ENCODE peak calls at places on chromosomes 3 and 15, in nine cellular contexts. P, U, G, T, J, H, M, D and K are unnamed samples.

GRCh38 chr3:28606283-28606682 is 257.7 kb upstream of the AZI2 start:
- DNase-seq in H (no peak), J (no peak), M (no peak), D (no peak), T (no peak), P (no peak), U (no peak), G (no peak), K (no peak)

GRCh38 chr3:151316267-151316991 is at the start of gene GPR87:
- DNase-seq in H (peak), T (no peak), J (no peak), U (no peak), G (no peak), P (no peak), D (no peak), M (no peak), K (no peak)

GRCh38 chr3:58258392-58259040 is 20.9 kb downstream of the ABHD6 start:
- DNase-seq in T (no peak), P (no peak), J (no peak), U (no peak), G (no peak), H (no peak), M (no peak), D (no peak), K (no peak)

GRCh38 chr3:58526124-58526957 is 10.6 kb downstream of the ACOX2 start:
- DNase-seq in H (peak), M (no peak), J (no peak), T (no peak), U (no peak), P (no peak), G (no peak), D (peak), K (no peak)

GRCh38 chr3:123072152-123072551 is 5.3 kb downstream of the PDIA5 start:
- DNase-seq in D (peak), P (peak), H (no peak), M (no peak), G (no peak), U (no peak), J (no peak), T (no peak), K (no peak)

GRCh38 chr3:41430886-41431285 is 231.6 kb downstream of the CTNNB1 start:
- DNase-seq in P (no peak), U (no peak), H (no peak), J (no peak), M (no peak), T (no peak), G (no peak), D (no peak), K (no peak)

GRCh38 chr3:177906573-177907229 is 629.5 kb upstream of the KCNMB2 start:
- DNase-seq in D (no peak), P (no peak), G (no peak), T (no peak), U (no peak), H (peak), M (no peak), J (no peak), K (no peak)

GRCh38 chr3:28301607-28302158 is 46.8 kb upstream of the ZCWPW2 start:
- DNase-seq in H (peak), D (no peak), P (no peak), U (no peak), J (no peak), T (no peak), M (no peak), G (no peak), K (no peak)

GRCh38 chr3:134603480-134603879 is 47.3 kb downstream of the KY start:
- DNase-seq in M (no peak), H (no peak), U (no peak), G (no peak), J (no peak), T (no peak), P (no peak), D (no peak), K (no peak)

GRCh38 chr3:8931342-8931741 is 31.9 kb downstream of the RAD18 start:
- DNase-seq in D (no peak), H (no peak), M (no peak), G (no peak), T (no peak), J (no peak), P (no peak), U (no peak), K (no peak)

GRCh38 chr3:146464005-146464595 is 5.3 kb downstream of the PLSCR2 start:
- DNase-seq in H (peak), T (no peak), G (no peak), M (no peak), P (no peak), U (no peak), D (no peak), J (no peak), K (no peak)

GRCh38 chr15:74951006-74951405 is 5.6 kb downstream of the RPP25 start:
- DNase-seq in P (no peak), D (no peak), H (no peak), T (no peak), J (no peak), U (no peak), M (no peak), G (no peak), K (no peak)

GRCh38 chr15:73050561-73051297 is 1.5 kb upstream of the NEO1 start:
- DNase-seq in U (no peak), T (no peak), H (peak), D (no peak), M (no peak), G (no peak), P (no peak), J (no peak), K (no peak)

GRCh38 chr3:141710888-141711616 is 27.0 kb upstream of the RNF7 start:
- DNase-seq in G (no peak), T (no peak), P (no peak), M (no peak), U (peak), D (no peak), H (peak), J (no peak), K (no peak)

GRCh38 chr3:37962906-37963486 is 27.6 kb upstream of the VILL start:
- DNase-seq in G (no peak), T (no peak), H (peak), D (no peak), J (no peak), P (no peak), M (no peak), U (no peak), K (no peak)

GRCh38 chr15:94229591-94230365 is 1.6 kb upstream of the MCTP2 start:
- DNase-seq in J (peak), U (no peak), D (no peak), P (no peak), M (peak), H (no peak), T (no peak), G (no peak), K (no peak)

GRCh38 chr15:42804739-42805138 is 67.8 kb upstream of the CDAN1 start:
- DNase-seq in P (no peak), U (no peak), H (no peak), G (no peak), M (no peak), T (no peak), J (no peak), D (no peak), K (no peak)

GRCh38 chr15:69820819-69821218 is 276.9 kb downstream of the TLE3 start:
- DNase-seq in D (no peak), G (no peak), J (no peak), T (no peak), M (no peak), H (no peak), U (no peak), P (no peak), K (peak)

GRCh38 chr3:193774916-193775285 is 181.9 kb downstream of the OPA1 start:
- DNase-seq in T (no peak), P (no peak), U (no peak), G (no peak), M (no peak), D (no peak), J (no peak), H (no peak), K (no peak)

GRCh38 chr15:99729920-99730319 is 3.3 kb downstream of the LYSMD4 start:
- DNase-seq in T (no peak), U (peak), J (peak), M (no peak), G (no peak), P (peak), D (peak), H (peak), K (no peak)

GRCh38 chr3:136042608-136043221 is 77.2 kb downstream of the PPP2R3A start:
- DNase-seq in G (no peak), U (no peak), J (no peak), M (peak), T (no peak), D (peak), P (no peak), H (peak), K (no peak)

GRCh38 chr15:53982281-53982680 is 4.0 kb downstream of the UNC13C start:
- DNase-seq in J (no peak), P (no peak), G (no peak), D (no peak), T (no peak), U (no peak), H (no peak), M (no peak), K (no peak)

GRCh38 chr3:14175383-14176037 is 2.9 kb downstream of the XPC start:
- DNase-seq in G (no peak), M (peak), H (peak), U (no peak), T (no peak), J (no peak), P (no peak), D (no peak), K (no peak)

GRCh38 chr15:60917469-60918130 is 311.5 kb downstream of the RORA start:
- DNase-seq in P (peak), J (peak), M (no peak), T (peak), G (no peak), U (peak), H (peak), D (peak), K (no peak)

GRCh38 chr15:72153269-72153668 is 35.1 kb downstream of the SENP8 start:
- DNase-seq in P (no peak), G (no peak), U (no peak), M (no peak), D (no peak), J (no peak), T (no peak), H (no peak), K (no peak)

GRCh38 chr3:71724584-71725278 is 471 bp downstream of the EIF4E3 start:
- DNase-seq in U (peak), T (peak), H (no peak), D (peak), G (no peak), J (peak), M (peak), P (peak), K (peak)

DNA sequence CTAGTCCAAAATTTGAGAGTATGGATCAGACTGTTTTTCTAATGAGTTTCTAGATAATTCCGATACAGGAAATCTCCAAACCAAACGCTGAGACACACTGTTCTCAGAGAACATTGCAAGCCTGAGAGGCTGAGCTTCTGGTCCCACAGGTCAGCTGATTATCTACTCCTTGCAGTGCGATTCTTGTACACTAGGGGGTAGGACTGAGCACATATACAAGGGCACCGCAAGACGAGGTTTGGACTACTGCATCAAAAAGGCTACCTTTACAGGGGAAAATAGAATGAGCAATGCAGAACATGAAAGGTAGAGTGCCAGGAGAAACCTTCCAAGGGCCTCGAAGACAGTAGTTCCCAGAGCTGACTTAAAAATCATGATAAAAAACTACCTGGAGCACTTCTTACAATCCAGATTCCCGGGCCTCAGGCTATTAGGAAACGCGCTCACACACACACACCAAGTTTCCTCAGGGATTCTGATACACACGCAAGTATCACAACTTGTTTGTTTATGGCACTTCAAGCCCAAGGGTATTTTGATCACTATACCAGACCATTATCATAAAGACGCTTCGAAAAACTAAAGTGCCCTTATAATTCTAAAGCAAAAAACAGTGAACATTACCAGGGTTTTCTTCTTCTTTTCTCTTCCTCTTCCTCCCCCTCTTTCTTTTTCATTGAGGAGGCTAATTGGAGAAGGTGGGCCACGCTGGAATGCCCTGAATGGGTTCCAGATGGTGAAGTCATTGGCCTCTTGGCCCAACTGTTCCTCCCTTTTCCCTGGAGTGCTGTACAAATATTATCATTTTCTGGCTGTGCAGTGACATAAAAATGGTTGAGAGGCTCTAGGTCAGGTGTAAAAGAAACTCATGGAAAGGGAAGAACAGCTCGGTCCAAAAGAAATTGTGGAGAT is 61.8 kb downstream of the SLC12A8 start:
- DNase-seq in H (peak), G (no peak), T (peak), J (peak), P (peak), D (peak), M (peak), U (no peak), K (no peak)
- TF ChIP-seq CTCF in H (peak), G (peak), T (peak), J (peak), P (peak), D (peak), M (peak), U (no peak), K (peak)

DNA sequence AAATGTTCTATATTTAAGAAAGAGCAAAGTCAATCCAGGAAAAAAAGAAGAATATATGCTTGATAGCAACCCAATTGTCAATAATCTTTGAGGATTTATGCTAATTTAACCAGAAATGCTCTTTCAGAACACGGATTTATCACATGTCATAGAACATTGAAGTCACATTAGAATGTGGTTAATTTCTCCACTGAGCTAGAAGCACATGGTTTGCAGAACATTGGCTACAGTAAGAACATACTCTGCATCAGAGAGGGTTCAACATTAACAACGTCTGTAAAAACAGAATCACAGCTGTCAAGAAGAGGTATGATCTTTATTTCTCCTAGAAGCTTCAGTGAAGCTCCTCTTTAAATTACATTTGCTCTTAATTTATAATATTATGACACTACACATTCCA is 619.8 kb upstream of the AGTR1 start:
- DNase-seq in P (no peak), D (no peak), G (no peak), T (no peak), M (no peak), U (no peak), H (no peak), J (no peak), K (no peak)
- TF ChIP-seq CTCF in P (no peak), D (no peak), G (no peak), T (no peak), M (no peak), U (no peak), H (no peak), J (no peak), K (no peak)

GRCh38 chr15:79195802-79196201 is 86.7 kb upstream of the ANKRD34C start:
- DNase-seq in J (peak), M (no peak), D (no peak), P (no peak), G (no peak), U (no peak), H (no peak), T (no peak), K (no peak)
- TF ChIP-seq CTCF in J (no peak), M (no peak), D (no peak), P (no peak), G (peak), U (no peak), H (peak), T (no peak), K (peak)

GRCh38 chr3:128133273-128133883 is 9.8 kb upstream of the RUVBL1 start:
- DNase-seq in D (peak), U (no peak), P (no peak), T (peak), M (no peak), J (peak), H (peak), G (no peak), K (peak)
- TF ChIP-seq CTCF in D (peak), U (no peak), P (peak), T (peak), M (peak), J (peak), H (peak), G (peak), K (peak)

GRCh38 chr3:12180218-12180617 is 21.5 kb upstream of the TIMP4 start:
- DNase-seq in G (no peak), T (peak), P (peak), D (peak), U (no peak), M (no peak), H (peak), J (no peak), K (no peak)
- TF ChIP-seq CTCF in G (peak), T (no peak), P (no peak), D (no peak), U (no peak), M (no peak), H (no peak), J (no peak), K (no peak)